ENCODE peak calls at places on chromosome X, in ten cellular contexts. V, X, E, F, S, J, I, D, U and Q are unnamed samples.

GRCh38 chrX:154409222-154409871 is at the start of gene DNASE1L1:
- DNase-seq in U (no peak), V (peak), S (no peak), J (peak), D (peak), E (peak), X (no peak), F (no peak), I (no peak), Q (no peak)

GRCh38 chrX:119118780-119119395 is 8.7 kb downstream of the KIAA1210 start:
- DNase-seq in E (peak), U (no peak), V (peak), I (peak), F (no peak), J (peak), D (peak), S (peak), X (peak), Q (peak)

GRCh38 chrX:110167952-110168451 is 149.9 kb downstream of the AMMECR1 start:
- DNase-seq in S (no peak), E (peak), X (peak), F (no peak), J (peak), I (peak), U (no peak), V (peak), D (peak), Q (no peak)

GRCh38 chrX:144637731-144638130 is 609.6 kb upstream of the SPANXN1 start:
- DNase-seq in X (no peak), F (no peak), J (no peak), I (no peak), V (no peak), U (no peak), D (no peak), E (peak), S (no peak), Q (no peak)

GRCh38 chrX:88416002-88416401 is 331.0 kb upstream of the CPXCR1 start:
- DNase-seq in F (no peak), I (no peak), E (no peak), X (no peak), S (no peak), V (no peak), D (no peak), J (peak), U (no peak), Q (no peak)

GRCh38 chrX:72100824-72101351 is 30.8 kb downstream of the RTL5 start:
- DNase-seq in U (no peak), S (no peak), E (no peak), F (no peak), I (peak), X (peak), J (no peak), V (peak), D (no peak), Q (no peak)

GRCh38 chrX:43211570-43211969 is 433.6 kb upstream of the PPP1R2C start:
- DNase-seq in X (no peak), F (no peak), V (no peak), J (no peak), D (no peak), U (no peak), E (no peak), S (no peak), I (no peak), Q (no peak)

GRCh38 chrX:133053854-133054565 is 42.9 kb downstream of the USP26 start:
- DNase-seq in J (peak), S (no peak), D (no peak), F (no peak), X (no peak), E (no peak), I (no peak), U (no peak), V (no peak), Q (no peak)

GRCh38 chrX:45748443-45748842 is 547.8 kb upstream of the DIPK2B start:
- DNase-seq in I (no peak), J (peak), D (no peak), S (no peak), V (no peak), E (peak), X (no peak), U (no peak), F (no peak), Q (no peak)